ENCODE peak calls at places on chromosomes 16 and 17, in six cellular contexts. L, I, W, P, H and D are unnamed samples.

GRCh38 chr16:22621571-22622148 is 111.0 kb downstream of the NPIPB5 start:
- DNase-seq in P (no peak), L (no peak), W (no peak), H (no peak), I (no peak), D (no peak)

GRCh38 chr16:66551362-66551761 is 1.0 kb upstream of the CKLF start:
- DNase-seq in P (no peak), W (peak; percentile 74), L (peak; percentile 84), H (peak; percentile 37), I (peak; percentile 78), D (no peak)

GRCh38 chr16:65105173-65105572 is 16.7 kb downstream of the CDH11 start:
- DNase-seq in L (no peak), P (no peak), H (no peak), I (no peak), W (no peak), D (no peak)

GRCh38 chr17:57552114-57552601 is 192.9 kb downstream of the CCDC182 start:
- DNase-seq in W (no peak), H (peak; percentile 61), L (peak; percentile 68), P (no peak), I (no peak), D (peak; percentile 81)

GRCh38 chr17:73187203-73187769 is 5.6 kb upstream of the COG1 start:
- DNase-seq in I (peak; percentile 80), L (no peak), H (peak; percentile 41), P (no peak), W (peak; percentile 80), D (no peak)

GRCh38 chr16:2842340-2843000 is 12.4 kb downstream of the ZG16B start:
- DNase-seq in L (peak; percentile 84), P (no peak), W (peak; percentile 51), H (no peak), I (no peak), D (no peak)

GRCh38 chr16:2033057-2033911 is 6.6 kb downstream of the NHERF2 start:
- DNase-seq in P (no peak), I (no peak), W (peak; percentile 65), L (peak; percentile 50), H (peak; percentile 71), D (no peak)

GRCh38 chr17:66730497-66730923 is 104.4 kb upstream of the CACNG5 start:
- DNase-seq in P (no peak), H (no peak), L (no peak), I (no peak), W (no peak), D (no peak)

GRCh38 chr17:6546069-6546718 is 10.2 kb downstream of the PITPNM3 start:
- DNase-seq in W (no peak), I (no peak), P (no peak), H (no peak), L (no peak), D (no peak)

GRCh38 chr17:76445697-76446448 is 7.1 kb downstream of the UBE2O start:
- DNase-seq in I (no peak), L (no peak), W (no peak), H (no peak), P (no peak), D (no peak)

GRCh38 chr17:76447931-76448652 is 4.9 kb downstream of the UBE2O start:
- DNase-seq in L (no peak), W (no peak), I (no peak), H (no peak), P (no peak), D (no peak)

GRCh38 chr17:76444518-76445311 is 8.2 kb downstream of the UBE2O start:
- DNase-seq in P (no peak), I (no peak), W (no peak), L (peak; percentile 27), H (no peak), D (no peak)

GRCh38 chr17:76449126-76449525 is 3.8 kb downstream of the UBE2O start:
- DNase-seq in W (no peak), P (no peak), L (no peak), I (no peak), H (no peak), D (no peak)

GRCh38 chr17:76446449-76447231 is 6.3 kb downstream of the UBE2O start:
- DNase-seq in P (no peak), I (peak; percentile 43), L (peak; percentile 74), W (peak; percentile 84), H (peak; percentile 73), D (no peak)
- H3K4me3 ChIP-seq in P (peak overlapping the region; percentile 34), I (no peak overlapping the region), L (no peak overlapping the region), W (peak overlapping the region; percentile 29), H (no peak overlapping the region), D (no peak overlapping the region)

GRCh38 chr16:80197790-80198201 is 343.0 kb upstream of the DYNLRB2 start:
- DNase-seq in W (peak; percentile 87), I (no peak), L (no peak), H (no peak), P (peak; percentile 81), D (peak; percentile 38)
- TF ChIP-seq CTCF in W (no peak), I (no peak), L (no peak), H (no peak), P (no peak), D (no peak)

GRCh38 chr17:42389135-42389417 is 834 bp upstream of the STAT3 start:
- DNase-seq in P (no peak), I (no peak), L (peak; percentile 57), W (no peak), H (no peak), D (no peak)
- H3K4me3 ChIP-seq in P (peak overlapping the region; percentile 55), I (peak overlapping the region; percentile 57), L (peak overlapping the region; percentile 50), W (peak overlapping the region; percentile 35), H (peak overlapping the region; percentile 1), D (peak overlapping the region; percentile 33)

GRCh38 chr16:70715113-70715711 is 29.4 kb upstream of the MTSS2 start:
- DNase-seq in L (no peak), I (no peak), P (peak; percentile 92), W (peak; percentile 87), H (peak; percentile 86), D (peak; percentile 91)
- TF ChIP-seq CTCF in L (no peak), I (no peak), P (peak; percentile 20), W (no peak), H (no peak), D (peak; percentile 16)